ENCODE peak calls at places on chromosome 22, in seven cellular contexts. One of them, this sample, is unnamed.

GRCh38 chr22:47001288-47001687 is 238.8 kb downstream of the TBC1D22A start:
- DNase-seq in fibroblast of the conjunctiva: no peak
- DNase-seq in stimulated activated CD8-positive, alpha-beta memory T cell treated with anti-CD3 and anti-CD28 coated beads, Interleukin-15, amount 100 ng/mL, for 1 hour: no peak
- DNase-seq in AG04449: no peak
- DNase-seq in AG09319: no peak
- DNase-seq in cardiac fibroblast: no peak
- DNase-seq in Peyer's patch: no peak
- DNase-seq in this sample: no peak

GRCh38 chr22:39494471-39495120 is 7.5 kb upstream of the MIEF1 start:
- DNase-seq in cardiac fibroblast: no peak
- DNase-seq in AG04449: no peak
- DNase-seq in Peyer's patch: no peak
- DNase-seq in AG09319: no peak
- DNase-seq in stimulated activated CD8-positive, alpha-beta memory T cell treated with anti-CD3 and anti-CD28 coated beads, Interleukin-15, amount 100 ng/mL, for 1 hour: no peak
- DNase-seq in fibroblast of the conjunctiva: no peak
- DNase-seq in this sample: peak

GRCh38 chr22:23184764-23185113 is 4.4 kb downstream of the BCR start:
- DNase-seq in Peyer's patch: no peak
- DNase-seq in cardiac fibroblast: no peak
- DNase-seq in fibroblast of the conjunctiva: no peak
- DNase-seq in AG09319: no peak
- DNase-seq in stimulated activated CD8-positive, alpha-beta memory T cell treated with anti-CD3 and anti-CD28 coated beads, Interleukin-15, amount 100 ng/mL, for 1 hour: no peak
- DNase-seq in AG04449: no peak
- DNase-seq in this sample: no peak

GRCh38 chr22:49240016-49240380 is 587.7 kb downstream of the BRD1 start:
- DNase-seq in AG09319: no peak
- DNase-seq in stimulated activated CD8-positive, alpha-beta memory T cell treated with anti-CD3 and anti-CD28 coated beads, Interleukin-15, amount 100 ng/mL, for 1 hour: no peak
- DNase-seq in fibroblast of the conjunctiva: no peak
- DNase-seq in AG04449: no peak
- DNase-seq in Peyer's patch: no peak
- DNase-seq in cardiac fibroblast: no peak
- DNase-seq in this sample: no peak

GRCh38 chr22:50218996-50219727 is 18.4 kb downstream of the SELENOO start:
- DNase-seq in fibroblast of the conjunctiva: peak
- DNase-seq in AG04449: no peak
- DNase-seq in AG09319: peak
- DNase-seq in cardiac fibroblast: peak
- DNase-seq in Peyer's patch: peak
- DNase-seq in stimulated activated CD8-positive, alpha-beta memory T cell treated with anti-CD3 and anti-CD28 coated beads, Interleukin-15, amount 100 ng/mL, for 1 hour: no peak
- DNase-seq in this sample: peak

GRCh38 chr22:43455861-43456260 is 44.0 kb downstream of the MPPED1 start:
- DNase-seq in Peyer's patch: no peak
- DNase-seq in stimulated activated CD8-positive, alpha-beta memory T cell treated with anti-CD3 and anti-CD28 coated beads, Interleukin-15, amount 100 ng/mL, for 1 hour: no peak
- DNase-seq in AG04449: no peak
- DNase-seq in AG09319: no peak
- DNase-seq in cardiac fibroblast: no peak
- DNase-seq in fibroblast of the conjunctiva: no peak
- DNase-seq in this sample: no peak

GRCh38 chr22:29816128-29816527 is 21.9 kb downstream of the ASCC2 start:
- DNase-seq in stimulated activated CD8-positive, alpha-beta memory T cell treated with anti-CD3 and anti-CD28 coated beads, Interleukin-15, amount 100 ng/mL, for 1 hour: no peak
- DNase-seq in AG04449: no peak
- DNase-seq in AG09319: no peak
- DNase-seq in fibroblast of the conjunctiva: no peak
- DNase-seq in Peyer's patch: no peak
- DNase-seq in cardiac fibroblast: peak
- DNase-seq in this sample: no peak

GRCh38 chr22:36753120-36753802 is 22.7 kb downstream of the IFT27 start:
- DNase-seq in Peyer's patch: no peak
- DNase-seq in AG04449: no peak
- DNase-seq in AG09319: no peak
- DNase-seq in fibroblast of the conjunctiva: no peak
- DNase-seq in stimulated activated CD8-positive, alpha-beta memory T cell treated with anti-CD3 and anti-CD28 coated beads, Interleukin-15, amount 100 ng/mL, for 1 hour: no peak
- DNase-seq in cardiac fibroblast: no peak
- DNase-seq in this sample: no peak

GRCh38 chr22:41831383-41831782 is 1.5 kb upstream of the SREBF2 start:
- DNase-seq in AG04449: no peak
- DNase-seq in Peyer's patch: no peak
- DNase-seq in AG09319: no peak
- DNase-seq in fibroblast of the conjunctiva: no peak
- DNase-seq in stimulated activated CD8-positive, alpha-beta memory T cell treated with anti-CD3 and anti-CD28 coated beads, Interleukin-15, amount 100 ng/mL, for 1 hour: no peak
- DNase-seq in cardiac fibroblast: peak
- DNase-seq in this sample: no peak

This sample was measured in osteoblast.